ENCODE peak calls at places on chromosomes 5 and 9, in four cellular contexts. One of them, this sample, is unnamed.
A peak's percentile ranks its signal among the peaks of the same experiment; 100 is the strongest.

GRCh38 chr9:115999498-115999897 is 154.1 kb upstream of the PAPPA start:
- DNase-seq in activated T-cell treated with anti-CD3 and anti-CD28 coated beads, Interleukin-2, amount 50 U/mL, for 1 hour: no peak
- DNase-seq in stimulated activated naive CD8-positive, alpha-beta T cell treated with anti-CD3 and anti-CD28 coated beads, Interleukin-15, amount 100 ng/mL, for 72 hours: no peak
- DNase-seq in EL: peak; percentile 84
- DNase-seq in this sample: no peak

GRCh38 chr9:133843250-133843649 is 105.1 kb upstream of the SARDH start:
- DNase-seq in EL: no peak
- DNase-seq in activated T-cell treated with anti-CD3 and anti-CD28 coated beads, Interleukin-2, amount 50 U/mL, for 1 hour: no peak
- DNase-seq in stimulated activated naive CD8-positive, alpha-beta T cell treated with anti-CD3 and anti-CD28 coated beads, Interleukin-15, amount 100 ng/mL, for 72 hours: no peak
- DNase-seq in this sample: no peak

GRCh38 chr9:124266139-124266825 is 8.5 kb downstream of the NEK6 start:
- DNase-seq in EL: peak; percentile 57
- DNase-seq in activated T-cell treated with anti-CD3 and anti-CD28 coated beads, Interleukin-2, amount 50 U/mL, for 1 hour: no peak
- DNase-seq in stimulated activated naive CD8-positive, alpha-beta T cell treated with anti-CD3 and anti-CD28 coated beads, Interleukin-15, amount 100 ng/mL, for 72 hours: no peak
- DNase-seq in this sample: no peak

GRCh38 chr5:61329729-61330128 is 2.3 kb upstream of the ZSWIM6 start:
- DNase-seq in stimulated activated naive CD8-positive, alpha-beta T cell treated with anti-CD3 and anti-CD28 coated beads, Interleukin-15, amount 100 ng/mL, for 72 hours: peak; percentile 25
- DNase-seq in EL: peak; percentile 49
- DNase-seq in activated T-cell treated with anti-CD3 and anti-CD28 coated beads, Interleukin-2, amount 50 U/mL, for 1 hour: no peak
- DNase-seq in this sample: no peak

GRCh38 chr5:76956033-76956432 is 3.2 kb downstream of the CRHBP start:
- DNase-seq in stimulated activated naive CD8-positive, alpha-beta T cell treated with anti-CD3 and anti-CD28 coated beads, Interleukin-15, amount 100 ng/mL, for 72 hours: no peak
- DNase-seq in EL: no peak
- DNase-seq in activated T-cell treated with anti-CD3 and anti-CD28 coated beads, Interleukin-2, amount 50 U/mL, for 1 hour: no peak
- DNase-seq in this sample: no peak

GRCh38 chr5:103472820-103473219 is 89.8 kb downstream of the NUDT12 start:
- DNase-seq in EL: peak; percentile 55
- DNase-seq in stimulated activated naive CD8-positive, alpha-beta T cell treated with anti-CD3 and anti-CD28 coated beads, Interleukin-15, amount 100 ng/mL, for 72 hours: no peak
- DNase-seq in activated T-cell treated with anti-CD3 and anti-CD28 coated beads, Interleukin-2, amount 50 U/mL, for 1 hour: no peak
- DNase-seq in this sample: no peak

GRCh38 chr5:139903805-139904565 is 108.4 kb downstream of the PSD2 start:
- DNase-seq in stimulated activated naive CD8-positive, alpha-beta T cell treated with anti-CD3 and anti-CD28 coated beads, Interleukin-15, amount 100 ng/mL, for 72 hours: peak; percentile 13
- DNase-seq in activated T-cell treated with anti-CD3 and anti-CD28 coated beads, Interleukin-2, amount 50 U/mL, for 1 hour: no peak
- DNase-seq in EL: no peak
- DNase-seq in this sample: no peak

GRCh38 chr5:5179079-5179478 is 38.9 kb downstream of the ADAMTS16 start:
- DNase-seq in stimulated activated naive CD8-positive, alpha-beta T cell treated with anti-CD3 and anti-CD28 coated beads, Interleukin-15, amount 100 ng/mL, for 72 hours: no peak
- DNase-seq in activated T-cell treated with anti-CD3 and anti-CD28 coated beads, Interleukin-2, amount 50 U/mL, for 1 hour: no peak
- DNase-seq in EL: no peak
- DNase-seq in this sample: no peak

GRCh38 chr9:137705906-137706305 is 87.1 kb downstream of the EHMT1 start:
- DNase-seq in EL: no peak
- DNase-seq in stimulated activated naive CD8-positive, alpha-beta T cell treated with anti-CD3 and anti-CD28 coated beads, Interleukin-15, amount 100 ng/mL, for 72 hours: no peak
- DNase-seq in activated T-cell treated with anti-CD3 and anti-CD28 coated beads, Interleukin-2, amount 50 U/mL, for 1 hour: no peak
- DNase-seq in this sample: no peak

GRCh38 chr9:91077624-91078023 is 276.0 kb downstream of the SYK start:
- DNase-seq in stimulated activated naive CD8-positive, alpha-beta T cell treated with anti-CD3 and anti-CD28 coated beads, Interleukin-15, amount 100 ng/mL, for 72 hours: no peak
- DNase-seq in EL: no peak
- DNase-seq in activated T-cell treated with anti-CD3 and anti-CD28 coated beads, Interleukin-2, amount 50 U/mL, for 1 hour: no peak
- DNase-seq in this sample: peak; percentile 48

GRCh38 chr5:128684951-128685350 is 146.9 kb upstream of the FBN2 start:
- DNase-seq in EL: no peak
- DNase-seq in activated T-cell treated with anti-CD3 and anti-CD28 coated beads, Interleukin-2, amount 50 U/mL, for 1 hour: no peak
- DNase-seq in stimulated activated naive CD8-positive, alpha-beta T cell treated with anti-CD3 and anti-CD28 coated beads, Interleukin-15, amount 100 ng/mL, for 72 hours: no peak
- DNase-seq in this sample: no peak

GRCh38 chr9:115717711-115718173 is 435.8 kb upstream of the PAPPA start:
- DNase-seq in activated T-cell treated with anti-CD3 and anti-CD28 coated beads, Interleukin-2, amount 50 U/mL, for 1 hour: no peak
- DNase-seq in stimulated activated naive CD8-positive, alpha-beta T cell treated with anti-CD3 and anti-CD28 coated beads, Interleukin-15, amount 100 ng/mL, for 72 hours: no peak
- DNase-seq in EL: peak; percentile 83
- DNase-seq in this sample: no peak

GRCh38 chr9:112575107-112575506 is 88.5 kb downstream of the KIAA1958 start:
- DNase-seq in EL: no peak
- DNase-seq in activated T-cell treated with anti-CD3 and anti-CD28 coated beads, Interleukin-2, amount 50 U/mL, for 1 hour: no peak
- DNase-seq in stimulated activated naive CD8-positive, alpha-beta T cell treated with anti-CD3 and anti-CD28 coated beads, Interleukin-15, amount 100 ng/mL, for 72 hours: no peak
- DNase-seq in this sample: no peak

GRCh38 chr5:142360051-142360498 is 35.3 kb upstream of the SPRY4 start:
- DNase-seq in activated T-cell treated with anti-CD3 and anti-CD28 coated beads, Interleukin-2, amount 50 U/mL, for 1 hour: no peak
- DNase-seq in EL: no peak
- DNase-seq in stimulated activated naive CD8-positive, alpha-beta T cell treated with anti-CD3 and anti-CD28 coated beads, Interleukin-15, amount 100 ng/mL, for 72 hours: no peak
- DNase-seq in this sample: no peak

GRCh38 chr5:33981408-33982171 is 2.9 kb downstream of the SLC45A2 start:
- DNase-seq in stimulated activated naive CD8-positive, alpha-beta T cell treated with anti-CD3 and anti-CD28 coated beads, Interleukin-15, amount 100 ng/mL, for 72 hours: no peak
- DNase-seq in activated T-cell treated with anti-CD3 and anti-CD28 coated beads, Interleukin-2, amount 50 U/mL, for 1 hour: no peak
- DNase-seq in EL: peak; percentile 51
- DNase-seq in this sample: no peak

GRCh38 chr5:150706776-150707390 is 6.0 kb upstream of the RBM22 start:
- DNase-seq in stimulated activated naive CD8-positive, alpha-beta T cell treated with anti-CD3 and anti-CD28 coated beads, Interleukin-15, amount 100 ng/mL, for 72 hours: no peak
- DNase-seq in activated T-cell treated with anti-CD3 and anti-CD28 coated beads, Interleukin-2, amount 50 U/mL, for 1 hour: no peak
- DNase-seq in EL: no peak
- DNase-seq in this sample: no peak

GRCh38 chr9:106893088-106893487 is 30.1 kb downstream of the ZNF462 start:
- DNase-seq in EL: peak; percentile 86
- DNase-seq in stimulated activated naive CD8-positive, alpha-beta T cell treated with anti-CD3 and anti-CD28 coated beads, Interleukin-15, amount 100 ng/mL, for 72 hours: no peak
- DNase-seq in activated T-cell treated with anti-CD3 and anti-CD28 coated beads, Interleukin-2, amount 50 U/mL, for 1 hour: no peak
- DNase-seq in this sample: no peak

GRCh38 chr9:131608469-131609115 is 63.3 kb downstream of the PRRT1B start:
- DNase-seq in activated T-cell treated with anti-CD3 and anti-CD28 coated beads, Interleukin-2, amount 50 U/mL, for 1 hour: no peak
- DNase-seq in stimulated activated naive CD8-positive, alpha-beta T cell treated with anti-CD3 and anti-CD28 coated beads, Interleukin-15, amount 100 ng/mL, for 72 hours: no peak
- DNase-seq in EL: peak; percentile 95
- DNase-seq in this sample: peak; percentile 81

GRCh38 chr9:110156902-110157301 is 51.1 kb downstream of the C9orf152 start:
- DNase-seq in EL: peak; percentile 85
- DNase-seq in activated T-cell treated with anti-CD3 and anti-CD28 coated beads, Interleukin-2, amount 50 U/mL, for 1 hour: no peak
- DNase-seq in stimulated activated naive CD8-positive, alpha-beta T cell treated with anti-CD3 and anti-CD28 coated beads, Interleukin-15, amount 100 ng/mL, for 72 hours: no peak
- DNase-seq in this sample: no peak

GRCh38 chr5:90983148-90983547 is 400.0 kb downstream of the ARRDC3 start:
- DNase-seq in stimulated activated naive CD8-positive, alpha-beta T cell treated with anti-CD3 and anti-CD28 coated beads, Interleukin-15, amount 100 ng/mL, for 72 hours: no peak
- DNase-seq in EL: peak; percentile 35
- DNase-seq in activated T-cell treated with anti-CD3 and anti-CD28 coated beads, Interleukin-2, amount 50 U/mL, for 1 hour: no peak
- DNase-seq in this sample: no peak

GRCh38 chr9:38183994-38184568 is 115.1 kb upstream of the SHB start:
- DNase-seq in stimulated activated naive CD8-positive, alpha-beta T cell treated with anti-CD3 and anti-CD28 coated beads, Interleukin-15, amount 100 ng/mL, for 72 hours: no peak
- DNase-seq in activated T-cell treated with anti-CD3 and anti-CD28 coated beads, Interleukin-2, amount 50 U/mL, for 1 hour: no peak
- DNase-seq in EL: peak; percentile 17
- DNase-seq in this sample: no peak

GRCh38 chr5:179801304-179802206 is 5.1 kb downstream of the MGAT4B start:
- DNase-seq in EL: no peak
- DNase-seq in activated T-cell treated with anti-CD3 and anti-CD28 coated beads, Interleukin-2, amount 50 U/mL, for 1 hour: peak; percentile 89
- DNase-seq in stimulated activated naive CD8-positive, alpha-beta T cell treated with anti-CD3 and anti-CD28 coated beads, Interleukin-15, amount 100 ng/mL, for 72 hours: peak; percentile 80
- DNase-seq in this sample: no peak

GRCh38 chr5:122607818-122608217 is 167.1 kb upstream of the SNX2 start:
- DNase-seq in activated T-cell treated with anti-CD3 and anti-CD28 coated beads, Interleukin-2, amount 50 U/mL, for 1 hour: no peak
- DNase-seq in stimulated activated naive CD8-positive, alpha-beta T cell treated with anti-CD3 and anti-CD28 coated beads, Interleukin-15, amount 100 ng/mL, for 72 hours: no peak
- DNase-seq in EL: no peak
- DNase-seq in this sample: no peak

GRCh38 chr9:116055536-116055935 is 98.1 kb upstream of the PAPPA start:
- DNase-seq in stimulated activated naive CD8-positive, alpha-beta T cell treated with anti-CD3 and anti-CD28 coated beads, Interleukin-15, amount 100 ng/mL, for 72 hours: no peak
- DNase-seq in EL: peak; percentile 37
- DNase-seq in activated T-cell treated with anti-CD3 and anti-CD28 coated beads, Interleukin-2, amount 50 U/mL, for 1 hour: no peak
- DNase-seq in this sample: no peak

GRCh38 chr5:118009761-118010297 is 978.5 kb downstream of the DTWD2 start:
- DNase-seq in activated T-cell treated with anti-CD3 and anti-CD28 coated beads, Interleukin-2, amount 50 U/mL, for 1 hour: no peak
- DNase-seq in stimulated activated naive CD8-positive, alpha-beta T cell treated with anti-CD3 and anti-CD28 coated beads, Interleukin-15, amount 100 ng/mL, for 72 hours: no peak
- DNase-seq in EL: no peak
- DNase-seq in this sample: no peak

GRCh38 chr5:146877783-146878470 is 630 bp downstream of the PPP2R2B start:
- DNase-seq in activated T-cell treated with anti-CD3 and anti-CD28 coated beads, Interleukin-2, amount 50 U/mL, for 1 hour: peak; percentile 35
- DNase-seq in stimulated activated naive CD8-positive, alpha-beta T cell treated with anti-CD3 and anti-CD28 coated beads, Interleukin-15, amount 100 ng/mL, for 72 hours: peak; percentile 21
- DNase-seq in EL: peak; percentile 21
- DNase-seq in this sample: no peak

GRCh38 chr5:159800131-159800830 is 116.0 kb upstream of the ADRA1B start:
- DNase-seq in EL: no peak
- DNase-seq in stimulated activated naive CD8-positive, alpha-beta T cell treated with anti-CD3 and anti-CD28 coated beads, Interleukin-15, amount 100 ng/mL, for 72 hours: no peak
- DNase-seq in activated T-cell treated with anti-CD3 and anti-CD28 coated beads, Interleukin-2, amount 50 U/mL, for 1 hour: no peak
- DNase-seq in this sample: peak; percentile 11

GRCh38 chr9:108444400-108445358 is 411.1 kb downstream of the ACTL7B start:
- DNase-seq in activated T-cell treated with anti-CD3 and anti-CD28 coated beads, Interleukin-2, amount 50 U/mL, for 1 hour: no peak
- DNase-seq in EL: peak; percentile 96
- DNase-seq in stimulated activated naive CD8-positive, alpha-beta T cell treated with anti-CD3 and anti-CD28 coated beads, Interleukin-15, amount 100 ng/mL, for 72 hours: no peak
- DNase-seq in this sample: no peak

This sample was measured in right atrium auricular region.